ENCODE peak calls at places on chromosome 14, in seven cellular contexts. E is tibial artery, S is heart left ventricle, U is left ventricle myocardium inferior, Y is fibroblast of pulmonary artery, Z is kidney, B is choroid plexus epithelial cell. O is an unnamed sample.

GRCh38 chr14:49550284-49551184 is 35.6 kb downstream of the RPS29 start:
- DNase-seq in S (no peak), B (peak), U (no peak), Z (no peak), E (no peak), Y (peak), O (no peak)

GRCh38 chr14:72788972-72789728 is 104.8 kb downstream of the DPF3 start:
- DNase-seq in B (no peak), S (no peak), U (no peak), Y (no peak), E (no peak), Z (no peak), O (no peak)

GRCh38 chr14:104148433-104149277 is 10.3 kb downstream of the KIF26A start:
- DNase-seq in S (peak), Z (peak), U (peak), B (peak), Y (no peak), E (no peak), O (no peak)

GRCh38 chr14:55340482-55340881 is 69.3 kb downstream of the FBXO34 start:
- DNase-seq in E (no peak), U (no peak), Y (no peak), Z (no peak), B (no peak), S (no peak), O (no peak)

GRCh38 chr14:100408350-100409015 is 85.3 kb downstream of the SLC25A47 start:
- DNase-seq in Y (peak), B (peak), Z (no peak), S (no peak), E (no peak), U (no peak), O (no peak)

GRCh38 chr14:91374897-91375747 is 42.5 kb downstream of the CCDC88C start:
- DNase-seq in S (no peak), U (no peak), Y (no peak), Z (no peak), B (no peak), E (no peak), O (no peak)

GRCh38 chr14:39446131-39446744 is 14.0 kb upstream of the FBXO33 start:
- DNase-seq in Y (no peak), S (no peak), U (no peak), B (no peak), E (no peak), Z (no peak), O (no peak)

GRCh38 chr14:24609667-24610344 is at the start of gene GZMH:
- DNase-seq in U (no peak), Z (no peak), E (no peak), Y (no peak), B (no peak), S (no peak), O (no peak)

GRCh38 chr14:23195552-23196101 is 12.2 kb upstream of the SLC7A8 start:
- DNase-seq in Y (no peak), E (no peak), S (no peak), Z (no peak), U (no peak), B (no peak), O (no peak)

GRCh38 chr14:28163897-28164296 is 602.7 kb upstream of the FOXG1 start:
- DNase-seq in Z (no peak), B (no peak), U (no peak), S (no peak), E (no peak), Y (no peak), O (no peak)

GRCh38 chr14:58077621-58078020 is 74.4 kb downstream of the ARMH4 start:
- DNase-seq in B (peak), U (no peak), Y (peak), E (no peak), S (no peak), Z (no peak), O (no peak)

GRCh38 chr14:101776315-101776714 is 14.8 kb downstream of the PPP2R5C start:
- DNase-seq in Y (no peak), B (no peak), E (no peak), U (no peak), Z (no peak), S (no peak), O (no peak)

GRCh38 chr14:63891148-63891964 is 38.6 kb downstream of the SYNE2 start:
- DNase-seq in Z (no peak), U (no peak), B (peak), Y (peak), E (no peak), S (peak), O (no peak)

GRCh38 chr14:95765016-95765415 is 51.1 kb upstream of the TCL1A start:
- DNase-seq in Y (no peak), E (no peak), S (no peak), U (no peak), Z (no peak), B (no peak), O (no peak)

GRCh38 chr14:77570706-77571293 is 45.6 kb downstream of the SPTLC2 start:
- DNase-seq in Z (no peak), U (no peak), S (no peak), E (no peak), B (no peak), Y (peak), O (no peak)

GRCh38 chr14:100783630-100784321 is 42.1 kb upstream of the MEG3 start:
- DNase-seq in S (peak), B (no peak), Y (no peak), E (peak), Z (peak), U (no peak), O (no peak)

GRCh38 chr14:106489112-106489881 is 962.9 kb downstream of the TMEM121 start:
- DNase-seq in Y (no peak), U (no peak), E (no peak), Z (no peak), S (no peak), B (no peak), O (no peak)

GRCh38 chr14:77000340-77001235 is 27.9 kb downstream of the IRF2BPL start:
- DNase-seq in B (peak), Y (peak), Z (no peak), E (peak), S (peak), U (peak), O (no peak)

GRCh38 chr14:95675486-95675885 is 10.7 kb upstream of the TCL1B start:
- DNase-seq in B (no peak), S (no peak), Y (no peak), E (no peak), Z (no peak), U (no peak), O (no peak)

GRCh38 chr14:76793324-76793723 is 19.4 kb downstream of the ANGEL1 start:
- DNase-seq in U (no peak), Y (no peak), S (no peak), E (no peak), B (no peak), Z (no peak), O (no peak)

GRCh38 chr14:79967001-79967400 is 244.3 kb downstream of the DIO2 start:
- DNase-seq in E (no peak), Y (no peak), Z (no peak), B (peak), S (no peak), U (no peak), O (no peak)

GRCh38 chr14:24080888-24081738 is 9.8 kb downstream of the CPNE6 start:
- DNase-seq in E (peak), S (peak), Z (peak), B (peak), U (peak), Y (no peak), O (no peak)

GRCh38 chr14:73058923-73059311 is 583 bp downstream of the RBM25 start:
- DNase-seq in S (no peak), Y (no peak), Z (no peak), E (no peak), U (peak), B (peak), O (peak)

GRCh38 chr14:102088012-102088792 is 1.4 kb upstream of the HSP90AA1 start:
- DNase-seq in E (peak), Y (peak), U (peak), B (peak), S (peak), Z (peak), O (peak)

GRCh38 chr14:93729993-93730392 is 58.3 kb downstream of the PRIMA1 start:
- DNase-seq in B (no peak), S (no peak), E (no peak), Y (no peak), Z (no peak), U (no peak), O (no peak)

GRCh38 chr14:49962616-49963015 is 69.7 kb downstream of the ARF6 start:
- DNase-seq in B (peak), Z (peak), Y (no peak), U (no peak), S (no peak), E (no peak), O (no peak)

GRCh38 chr14:93655078-93655750 is 133.1 kb downstream of the PRIMA1 start:
- DNase-seq in Y (peak), U (no peak), S (no peak), Z (no peak), E (no peak), B (peak), O (no peak)

GRCh38 chr14:38755036-38755435 is 348.0 kb downstream of the SEC23A start:
- DNase-seq in Z (no peak), B (no peak), U (no peak), S (no peak), Y (peak), E (no peak), O (no peak)

GRCh38 chr14:56057071-56057865 is 60.9 kb upstream of the PELI2 start:
- DNase-seq in B (no peak), Y (no peak), Z (no peak), S (no peak), E (no peak), U (no peak), O (no peak)

GRCh38 chr14:89661392-89661791 is 244.4 kb upstream of the FOXN3 start:
- DNase-seq in Z (no peak), B (no peak), U (no peak), S (no peak), E (no peak), Y (no peak), O (no peak)

GRCh38 chr14:97977711-97978261 is 1180.6 kb downstream of the VRK1 start:
- DNase-seq in B (no peak), Z (peak), S (peak), U (peak), E (peak), Y (peak), O (peak)

GRCh38 chr14:23379331-23380196 is 2.7 kb downstream of the CMTM5 start:
- DNase-seq in S (peak), U (peak), E (no peak), B (peak), Y (peak), Z (peak), O (peak)

GRCh38 chr14:65465584-65465983 is 53.1 kb downstream of the FUT8 start:
- DNase-seq in E (no peak), Z (no peak), B (no peak), U (no peak), Y (no peak), S (no peak), O (no peak)

GRCh38 chr14:51979399-51979709 is 10.0 kb upstream of the RTRAF start:
- DNase-seq in S (no peak), E (no peak), Z (no peak), B (no peak), U (no peak), Y (no peak), O (no peak)
- TF ChIP-seq CTCF in S (no peak), E (no peak), Z (no peak), B (no peak), U (peak), Y (no peak), O (no peak)

DNA sequence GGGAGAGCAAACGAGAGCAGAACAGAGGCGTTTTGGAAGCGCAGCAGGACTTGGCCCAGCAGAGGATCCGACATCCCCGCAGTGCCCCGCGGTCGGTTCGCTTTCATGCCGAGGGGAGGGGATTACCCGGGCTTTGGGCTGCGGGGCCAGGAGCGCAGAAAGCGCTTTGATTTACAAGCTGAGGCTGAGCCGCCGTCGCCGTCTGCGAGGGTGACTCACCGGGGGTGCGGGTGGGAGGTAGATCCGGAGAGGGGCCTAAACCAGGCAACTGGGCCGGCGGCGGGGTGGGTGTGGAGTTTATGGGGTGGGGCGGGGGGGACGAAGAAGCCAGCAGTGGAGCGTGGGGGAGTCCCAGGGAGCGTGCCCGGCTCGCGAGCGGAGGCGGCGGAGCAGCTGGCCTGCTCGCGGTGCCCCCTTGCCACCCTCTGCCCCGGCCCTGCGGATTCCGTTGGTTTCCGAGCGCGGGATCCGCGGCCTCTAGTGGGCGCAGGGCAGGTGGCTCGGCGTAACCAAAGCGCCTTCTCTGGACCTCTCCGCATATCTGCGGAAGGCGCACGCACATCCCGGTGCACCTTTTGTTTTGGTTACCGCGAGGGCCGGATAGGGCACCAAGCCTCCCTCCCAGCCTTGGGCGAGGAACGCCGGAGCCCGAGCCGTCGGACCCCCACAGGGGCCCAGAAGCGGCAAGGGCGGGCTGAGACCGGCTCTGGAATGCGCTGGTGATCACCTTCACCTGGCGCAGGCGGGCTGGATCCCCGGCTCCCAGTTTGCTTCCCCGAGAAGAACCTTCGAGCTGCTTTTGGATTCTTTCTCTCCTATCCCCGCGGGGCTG is 2.6 kb downstream of the SIX4 start:
- DNase-seq in Y (peak), U (no peak), Z (peak), B (peak), S (peak), E (peak), O (no peak)
- TF ChIP-seq CTCF in Y (peak), U (peak), Z (no peak), B (peak), S (no peak), E (no peak), O (peak)

GRCh38 chr14:61754627-61755381 is 7.4 kb upstream of the SNAPC1 start:
- DNase-seq in Y (peak), U (no peak), E (no peak), S (no peak), B (peak), Z (no peak), O (no peak)

GRCh38 chr14:61756135-61756534 is 6.1 kb upstream of the SNAPC1 start:
- DNase-seq in U (no peak), Y (peak), S (no peak), Z (no peak), E (no peak), B (peak), O (no peak)

GRCh38 chr14:61752626-61753025 is 9.6 kb upstream of the SNAPC1 start:
- DNase-seq in B (peak), Z (no peak), Y (peak), E (no peak), U (no peak), S (no peak), O (no peak)

GRCh38 chr14:61751475-61751989 is 10.7 kb upstream of the SNAPC1 start:
- DNase-seq in U (no peak), S (no peak), Y (no peak), B (peak), E (no peak), Z (no peak), O (no peak)

DNA sequence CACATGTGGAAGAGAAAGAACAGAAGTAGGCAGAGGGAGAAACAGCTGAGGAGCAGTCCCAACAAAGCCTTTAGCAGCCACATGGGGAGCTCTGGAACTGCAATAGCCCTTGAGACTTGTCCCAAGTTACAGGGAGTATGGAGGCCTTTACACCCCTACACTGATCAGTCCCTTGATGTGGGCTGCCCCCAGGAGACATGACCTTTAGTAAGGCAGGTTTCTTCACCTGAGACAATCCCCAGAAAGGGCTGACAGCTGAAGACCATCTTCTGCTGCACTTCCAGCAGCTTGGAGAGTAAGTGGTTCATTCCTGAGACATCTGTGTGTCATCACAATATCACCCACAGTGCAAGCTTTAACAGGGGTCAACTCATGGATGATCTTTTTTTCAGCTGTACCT is 8.6 kb upstream of the SNAPC1 start:
- DNase-seq in U (no peak), S (no peak), Y (no peak), E (no peak), B (peak), Z (no peak), O (no peak)
- TF ChIP-seq CTCF in U (no peak), S (no peak), Y (peak), E (no peak), B (peak), Z (no peak), O (no peak)

GRCh38 chr14:105162374-105162979 is 6.1 kb downstream of the JAG2 start:
- DNase-seq in U (no peak), Y (no peak), Z (peak), B (no peak), E (no peak), S (no peak), O (no peak)
- TF ChIP-seq CTCF in U (no peak), Y (no peak), Z (no peak), B (no peak), E (no peak), S (no peak), O (no peak)

DNA sequence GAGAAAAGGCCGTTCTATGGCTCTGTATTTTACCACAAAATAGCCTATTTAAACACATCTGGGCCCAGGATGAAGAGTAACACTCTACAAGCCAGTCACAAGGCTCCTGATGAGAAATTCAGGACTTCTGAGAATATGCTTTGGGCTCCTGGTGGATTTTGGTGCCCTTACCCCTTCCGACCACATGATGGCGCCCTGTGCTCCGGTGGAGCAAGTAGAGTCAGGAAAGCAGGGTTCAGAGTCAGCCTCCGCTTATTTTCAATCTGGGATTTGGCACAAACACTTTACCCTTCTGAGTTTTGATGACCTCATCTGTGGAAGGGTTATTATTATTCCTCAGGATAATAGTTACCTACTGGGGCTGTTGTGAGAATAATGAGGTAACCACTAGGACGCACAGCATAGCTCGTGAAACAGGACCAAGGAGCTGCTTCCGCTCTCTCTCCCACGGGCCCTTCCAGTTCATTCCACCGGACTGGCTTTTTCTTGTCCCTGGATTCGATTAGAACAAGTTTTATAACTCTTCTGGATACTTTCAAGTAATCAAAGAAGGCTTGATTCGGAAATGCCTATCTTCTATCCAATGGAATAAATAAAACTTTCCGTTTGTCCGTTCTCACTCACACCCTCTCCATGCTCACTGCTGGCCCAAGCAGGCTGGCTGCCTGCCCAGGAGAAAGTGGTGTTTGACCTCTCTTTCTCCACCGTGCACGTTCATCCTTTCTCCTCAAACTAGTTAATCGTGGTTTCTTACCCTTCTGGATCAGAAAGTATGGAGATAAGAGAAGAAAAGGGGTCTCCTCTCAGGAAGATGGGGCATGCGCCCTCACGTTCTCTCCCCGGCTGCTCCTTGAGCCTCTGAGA is 104.6 kb downstream of the GALC start:
- DNase-seq in U (no peak), S (no peak), E (peak), Z (no peak), Y (peak), B (no peak), O (no peak)
- TF ChIP-seq CTCF in U (peak), S (no peak), E (no peak), Z (peak), Y (peak), B (peak), O (no peak)

DNA sequence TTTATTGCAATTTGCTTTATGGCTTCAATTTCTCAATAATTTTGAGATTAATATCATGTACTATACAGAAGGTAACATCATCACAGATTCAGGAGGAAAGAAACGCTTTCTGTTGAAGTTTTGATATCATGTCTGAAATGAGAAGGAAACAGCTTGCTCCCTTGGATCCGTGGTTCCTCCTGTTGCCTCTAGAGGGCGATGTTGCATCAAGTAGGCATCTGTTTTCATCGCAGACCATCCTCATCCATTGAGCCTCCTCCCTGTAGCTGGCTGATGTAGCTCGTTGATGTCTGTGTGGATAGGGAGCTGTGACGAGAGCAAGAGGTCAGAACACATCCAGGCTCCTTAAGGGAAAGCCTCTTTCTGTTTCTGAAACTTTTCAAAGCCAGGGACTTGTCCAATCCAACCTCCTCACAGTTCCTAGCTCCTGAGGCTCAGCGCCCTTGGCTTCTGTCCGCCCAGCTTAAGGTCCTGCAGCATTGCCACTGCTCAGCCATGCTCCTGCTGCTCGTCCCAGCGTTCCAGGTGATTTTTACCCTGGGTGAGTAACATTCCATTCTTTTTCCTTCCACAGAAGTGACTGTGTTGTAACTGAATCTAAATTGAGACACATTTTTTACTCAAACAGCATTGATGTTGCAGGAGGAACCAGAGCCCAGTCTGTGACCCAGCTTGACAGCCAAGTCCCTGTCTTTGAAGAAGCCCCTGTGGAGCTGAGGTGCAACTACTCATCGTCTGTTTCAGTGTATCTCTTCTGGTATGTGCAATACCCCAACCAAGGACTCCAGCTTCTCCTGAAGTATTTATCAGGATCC is 304.8 kb upstream of the OR4E1 start:
- DNase-seq in B (peak), Y (peak), S (no peak), U (no peak), E (no peak), Z (no peak), O (no peak)
- TF ChIP-seq CTCF in B (peak), Y (peak), S (peak), U (peak), E (no peak), Z (peak), O (peak)